ENCODE peak calls at places on chromosomes 2 and 18, in six cellular contexts. One of them, this sample, is unnamed.

GRCh38 chr18:74946646-74947045 is 262.3 kb downstream of the PTGR3 start:
- DNase-seq in frontal cortex: no peak
- DNase-seq in T-helper 1 cell: no peak
- DNase-seq in AG10803: no peak
- DNase-seq in ACHN: no peak
- DNase-seq in dermis blood vessel endothelial cell: no peak
- DNase-seq in this sample: no peak

GRCh38 chr2:52500561-52500960 is 1267.0 kb upstream of the CHAC2 start:
- DNase-seq in AG10803: no peak
- DNase-seq in T-helper 1 cell: no peak
- DNase-seq in ACHN: no peak
- DNase-seq in frontal cortex: no peak
- DNase-seq in dermis blood vessel endothelial cell: no peak
- DNase-seq in this sample: no peak

GRCh38 chr18:12944724-12945123 is 3.1 kb upstream of the SEH1L start:
- DNase-seq in AG10803: peak
- DNase-seq in frontal cortex: no peak
- DNase-seq in ACHN: no peak
- DNase-seq in T-helper 1 cell: no peak
- DNase-seq in dermis blood vessel endothelial cell: no peak
- DNase-seq in this sample: peak

GRCh38 chr2:104704846-104705245 is 149.1 kb upstream of the POU3F3 start:
- DNase-seq in T-helper 1 cell: no peak
- DNase-seq in ACHN: no peak
- DNase-seq in frontal cortex: no peak
- DNase-seq in AG10803: no peak
- DNase-seq in dermis blood vessel endothelial cell: no peak
- DNase-seq in this sample: no peak

GRCh38 chr18:63298393-63299015 is 21.1 kb downstream of the BCL2 start:
- DNase-seq in dermis blood vessel endothelial cell: no peak
- DNase-seq in frontal cortex: no peak
- DNase-seq in T-helper 1 cell: no peak
- DNase-seq in ACHN: no peak
- DNase-seq in AG10803: no peak
- DNase-seq in this sample: no peak

GRCh38 chr2:216006164-216006663 is 7.1 kb downstream of the MREG start:
- DNase-seq in T-helper 1 cell: no peak
- DNase-seq in dermis blood vessel endothelial cell: peak
- DNase-seq in AG10803: no peak
- DNase-seq in ACHN: peak
- DNase-seq in frontal cortex: no peak
- DNase-seq in this sample: peak

GRCh38 chr2:190627881-190628412 is 20.9 kb upstream of the NAB1 start:
- DNase-seq in AG10803: peak
- DNase-seq in dermis blood vessel endothelial cell: peak
- DNase-seq in ACHN: peak
- DNase-seq in frontal cortex: peak
- DNase-seq in T-helper 1 cell: no peak
- DNase-seq in this sample: no peak

GRCh38 chr2:238789317-238789806 is 58.5 kb upstream of the TWIST2 start:
- DNase-seq in AG10803: peak
- DNase-seq in ACHN: no peak
- DNase-seq in T-helper 1 cell: no peak
- DNase-seq in frontal cortex: no peak
- DNase-seq in dermis blood vessel endothelial cell: no peak
- DNase-seq in this sample: no peak

GRCh38 chr2:10286216-10287037 is 16.3 kb upstream of the HPCAL1 start:
- DNase-seq in T-helper 1 cell: peak
- DNase-seq in frontal cortex: no peak
- DNase-seq in ACHN: no peak
- DNase-seq in dermis blood vessel endothelial cell: no peak
- DNase-seq in AG10803: no peak
- DNase-seq in this sample: no peak

GRCh38 chr2:40095003-40095402 is 315.9 kb upstream of the THUMPD2 start:
- DNase-seq in AG10803: peak
- DNase-seq in T-helper 1 cell: no peak
- DNase-seq in ACHN: peak
- DNase-seq in frontal cortex: no peak
- DNase-seq in dermis blood vessel endothelial cell: no peak
- DNase-seq in this sample: peak

GRCh38 chr2:68879296-68879695 is 8.1 kb upstream of the BMP10 start:
- DNase-seq in frontal cortex: no peak
- DNase-seq in AG10803: no peak
- DNase-seq in T-helper 1 cell: no peak
- DNase-seq in ACHN: no peak
- DNase-seq in dermis blood vessel endothelial cell: no peak
- DNase-seq in this sample: peak

GRCh38 chr2:113218283-113219091 is 44.7 kb downstream of the PSD4 start:
- DNase-seq in T-helper 1 cell: no peak
- DNase-seq in ACHN: peak
- DNase-seq in AG10803: peak
- DNase-seq in dermis blood vessel endothelial cell: peak
- DNase-seq in frontal cortex: no peak
- DNase-seq in this sample: peak

GRCh38 chr18:43271593-43272432 is 5.5 kb downstream of the SYT4 start:
- DNase-seq in dermis blood vessel endothelial cell: peak
- DNase-seq in AG10803: peak
- DNase-seq in ACHN: peak
- DNase-seq in frontal cortex: no peak
- DNase-seq in T-helper 1 cell: no peak
- DNase-seq in this sample: peak

GRCh38 chr18:77058186-77058847 is 74.3 kb downstream of the MBP start:
- DNase-seq in frontal cortex: no peak
- DNase-seq in AG10803: no peak
- DNase-seq in T-helper 1 cell: no peak
- DNase-seq in ACHN: no peak
- DNase-seq in dermis blood vessel endothelial cell: no peak
- DNase-seq in this sample: no peak

GRCh38 chr18:1050012-1050657 is 145.5 kb downstream of the ADCYAP1 start:
- DNase-seq in dermis blood vessel endothelial cell: no peak
- DNase-seq in frontal cortex: no peak
- DNase-seq in T-helper 1 cell: no peak
- DNase-seq in AG10803: peak
- DNase-seq in ACHN: no peak
- DNase-seq in this sample: no peak